ENCODE peak calls at places on chromosomes 11 and 22, in four cellular contexts. D is IMR-90, A is neuronal stem cell, B is trophoblast cell. E is an unnamed sample.

GRCh38 chr11:18669211-18669593 is 29.4 kb upstream of the TMEM86A start:
- DNase-seq in D (no peak), A (no peak), B (no peak), E (no peak)

GRCh38 chr11:44626645-44627044 is 61.2 kb downstream of the CD82 start:
- DNase-seq in D (no peak), A (no peak), B (no peak), E (no peak)

GRCh38 chr11:763073-763463 is 14.2 kb downstream of the GATD1 start:
- DNase-seq in D (no peak), A (no peak), B (peak; percentile 57), E (peak; percentile 67)

GRCh38 chr22:29148036-29148435 is 57.7 kb upstream of the EMID1 start:
- DNase-seq in D (no peak), A (no peak), B (no peak), E (no peak)

GRCh38 chr22:27507066-27507715 is 294.4 kb downstream of the MN1 start:
- DNase-seq in D (no peak), A (no peak), B (no peak), E (no peak)

GRCh38 chr11:128326791-128327190 is 260.6 kb downstream of the ETS1 start:
- DNase-seq in D (no peak), A (no peak), B (no peak), E (no peak)

GRCh38 chr11:123301696-123302400 is 106.8 kb upstream of the CLMP start:
- DNase-seq in D (peak; percentile 11), A (peak; percentile 73), B (peak; percentile 85), E (peak; percentile 88)

GRCh38 chr22:41576877-41577276 is 12.8 kb downstream of the PMM1 start:
- DNase-seq in D (peak; percentile 52), A (peak; percentile 39), B (peak; percentile 60), E (peak; percentile 95)

GRCh38 chr11:41053894-41054293 is 405.6 kb downstream of the LRRC4C start:
- DNase-seq in D (no peak), A (no peak), B (no peak), E (no peak)

GRCh38 chr22:42340695-42341383 is 70.4 kb upstream of the TCF20 start:
- DNase-seq in D (no peak), A (peak; percentile 50), B (no peak), E (peak; percentile 69)

GRCh38 chr11:134759855-134760254 is 347.8 kb upstream of the B3GAT1 start:
- DNase-seq in D (no peak), A (no peak), B (no peak), E (no peak)

GRCh38 chr11:15055620-15056356 is 17.6 kb upstream of the CALCB start:
- DNase-seq in D (no peak), A (no peak), B (no peak), E (no peak)

GRCh38 chr11:15199693-15200092 is 85.0 kb downstream of the INSC start:
- DNase-seq in D (peak; percentile 71), A (no peak), B (no peak), E (no peak)

GRCh38 chr11:69657911-69658605 is 17.1 kb downstream of the LTO1 start:
- DNase-seq in D (peak; percentile 33), A (peak; percentile 90), B (no peak), E (peak; percentile 88)

GRCh38 chr11:82557274-82557673 is 176.4 kb downstream of the FAM181B start:
- DNase-seq in D (no peak), A (no peak), B (no peak), E (no peak)

GRCh38 chr11:115269193-115269592 is 235.0 kb downstream of the CADM1 start:
- DNase-seq in D (no peak), A (no peak), B (no peak), E (no peak)

GRCh38 chr11:67194096-67194495 is 72.2 kb upstream of the GRK2 start:
- DNase-seq in D (no peak), A (no peak), B (peak; percentile 17), E (no peak)

GRCh38 chr11:10375280-10376048 is 70.6 kb downstream of the ADM start:
- DNase-seq in D (peak; percentile 95), A (no peak), B (no peak), E (no peak)

GRCh38 chr11:1473011-1473628 is 13.5 kb downstream of the MOB2 start:
- DNase-seq in D (no peak), A (no peak), B (no peak), E (no peak)

GRCh38 chr11:26188559-26188958 is 143.4 kb upstream of the ANO3 start:
- DNase-seq in D (peak; percentile 10), A (no peak), B (peak; percentile 6), E (no peak)

GRCh38 chr22:46968359-46968740 is 205.9 kb downstream of the TBC1D22A start:
- DNase-seq in D (no peak), A (no peak), B (no peak), E (no peak)

GRCh38 chr22:30191049-30191701 is 55.4 kb downstream of the LIF start:
- DNase-seq in D (peak; percentile 31), A (no peak), B (no peak), E (no peak)
- H2AFZ ChIP-seq in D (no peak overlapping the region), A (no peak overlapping the region), B (no peak overlapping the region), E (peak overlapping the region; percentile 53)

DNA sequence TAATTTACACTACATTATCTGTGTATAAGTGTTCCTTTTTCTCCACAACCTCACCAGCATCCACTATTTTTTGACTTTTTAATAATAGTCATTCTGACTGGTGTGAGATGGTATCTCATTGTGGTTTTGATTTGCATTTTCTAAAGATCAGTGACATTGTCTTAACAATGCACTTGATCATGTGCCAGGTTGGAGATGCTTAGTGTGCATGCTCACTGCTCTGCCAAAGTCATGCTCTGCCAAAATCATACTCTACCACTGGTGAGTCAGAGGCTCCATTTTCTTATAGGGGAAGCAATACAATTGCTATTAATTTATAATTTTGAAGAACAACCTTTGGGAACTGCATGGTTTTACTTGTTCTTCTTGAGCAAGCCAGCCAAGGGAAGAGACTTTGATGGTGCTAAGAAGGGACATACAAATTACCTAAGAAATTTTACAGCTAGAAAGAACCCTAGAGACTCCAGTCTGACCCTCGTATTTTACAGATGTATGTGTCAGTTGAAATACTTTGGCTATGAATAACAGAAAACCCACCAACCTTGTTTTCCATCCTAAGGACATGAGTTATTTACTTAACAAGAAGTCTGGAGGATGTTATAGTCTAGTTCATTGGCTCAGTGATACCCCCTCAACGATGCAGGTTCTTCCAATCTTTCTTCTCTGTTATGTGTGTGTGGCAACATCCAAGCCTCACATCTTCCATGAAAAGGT is 368.9 kb downstream of the DDX10 start:
- DNase-seq in D (peak; percentile 89), A (no peak), B (no peak), E (no peak)
- H2AFZ ChIP-seq in D (no peak overlapping the region), A (no peak overlapping the region), B (no peak overlapping the region), E (no peak overlapping the region)

GRCh38 chr11:118144869-118145268 is 7.8 kb downstream of the SCN4B start:
- DNase-seq in D (no peak), A (no peak), B (no peak), E (no peak)

GRCh38 chr11:118142809-118143208 is 9.8 kb downstream of the SCN4B start:
- DNase-seq in D (no peak), A (no peak), B (peak; percentile 46), E (no peak)

GRCh38 chr11:118143661-118144185 is 8.9 kb downstream of the SCN4B start:
- DNase-seq in D (no peak), A (no peak), B (no peak), E (no peak)

GRCh38 chr11:118145285-118146227 is 7.1 kb downstream of the SCN4B start:
- DNase-seq in D (peak; percentile 41), A (peak; percentile 85), B (peak; percentile 93), E (peak; percentile 91)

DNA sequence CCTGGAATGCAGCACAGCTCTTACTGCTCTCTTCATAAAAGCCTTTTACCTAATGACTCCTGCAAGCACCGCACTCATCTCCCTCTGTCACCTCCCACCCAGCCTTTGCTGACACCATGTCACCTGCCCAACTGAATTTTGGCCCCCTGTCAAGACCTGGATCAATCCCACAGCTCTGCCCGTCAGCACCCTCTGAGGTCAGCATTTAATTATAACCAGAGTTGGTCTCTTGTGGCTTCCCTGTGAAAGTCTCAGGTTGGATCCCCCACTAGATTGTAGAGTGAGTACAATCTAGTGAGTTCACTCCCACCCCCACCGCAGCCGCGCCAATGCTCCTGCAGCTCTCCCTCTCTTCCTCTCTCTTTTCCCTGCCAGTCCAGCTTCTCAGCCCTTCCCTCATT is 8.3 kb downstream of the SCN4B start:
- DNase-seq in D (no peak), A (no peak), B (no peak), E (no peak)
- H2AFZ ChIP-seq in D (no peak overlapping the region), A (no peak overlapping the region), B (no peak overlapping the region), E (no peak overlapping the region)

GRCh38 chr11:65111159-65111536 is 524 bp upstream of the TM7SF2 start:
- DNase-seq in D (no peak), A (no peak), B (no peak), E (no peak)

GRCh38 chr11:65112226-65112550 is 516 bp downstream of the TM7SF2 start:
- DNase-seq in D (no peak), A (no peak), B (no peak), E (peak; percentile 64)

GRCh38 chr11:65112551-65113360 is 1.1 kb downstream of the TM7SF2 start:
- DNase-seq in D (peak; percentile 27), A (no peak), B (peak; percentile 50), E (peak; percentile 78)

GRCh38 chr11:65110354-65110861 is 1.3 kb upstream of the TM7SF2 start:
- DNase-seq in D (peak; percentile 74), A (peak; percentile 85), B (peak; percentile 93), E (peak; percentile 93)

DNA sequence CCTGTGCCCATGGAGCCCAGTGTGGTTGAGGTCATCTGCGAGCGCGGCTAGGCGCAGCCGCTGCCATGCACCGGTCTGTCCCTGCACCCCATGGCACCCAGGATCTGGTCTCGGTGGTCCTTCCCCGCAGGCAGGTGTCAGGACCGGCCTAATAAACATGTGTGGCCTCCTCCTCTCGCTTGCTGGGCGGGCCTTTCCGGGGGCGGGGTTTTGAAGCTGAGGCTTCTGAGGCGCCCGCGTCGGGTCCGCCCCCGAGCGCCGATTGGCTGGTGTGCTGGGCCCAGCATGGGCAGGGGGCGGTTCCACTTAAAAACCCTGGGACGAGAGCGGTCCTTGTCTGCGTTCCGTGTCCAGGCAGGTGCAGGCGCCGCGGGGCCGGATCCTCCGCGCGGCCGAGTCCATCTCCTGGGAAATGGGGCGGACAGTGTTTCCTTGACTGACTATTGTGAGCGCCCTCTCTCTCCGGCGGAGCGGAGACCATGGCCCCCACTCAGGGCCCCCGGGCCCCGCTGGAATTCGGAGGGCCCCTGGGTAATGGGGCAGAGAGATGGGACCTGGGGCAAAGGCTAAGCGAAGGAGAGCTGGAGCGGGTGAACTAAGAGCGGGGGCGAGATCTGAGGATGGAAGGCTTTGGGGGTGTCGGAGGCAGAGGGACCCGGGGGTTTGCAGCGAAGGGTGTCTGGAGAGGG is at the start of gene TM7SF2:
- DNase-seq in D (peak; percentile 86), A (peak; percentile 93), B (peak; percentile 95), E (peak; percentile 99)
- H2AFZ ChIP-seq in D (peak within 1 kb of the TSS; percentile 95), A (peak within 1 kb of the TSS; percentile 89), B (peak within 1 kb of the TSS; percentile 51), E (no peak within 1 kb of the TSS)

GRCh38 chr11:16713594-16713993 is 24.9 kb upstream of the C11orf58 start:
- DNase-seq in D (no peak), A (no peak), B (no peak), E (no peak)
- H2AFZ ChIP-seq in D (no peak overlapping the region), A (no peak overlapping the region), B (no peak overlapping the region), E (no peak overlapping the region)

DNA sequence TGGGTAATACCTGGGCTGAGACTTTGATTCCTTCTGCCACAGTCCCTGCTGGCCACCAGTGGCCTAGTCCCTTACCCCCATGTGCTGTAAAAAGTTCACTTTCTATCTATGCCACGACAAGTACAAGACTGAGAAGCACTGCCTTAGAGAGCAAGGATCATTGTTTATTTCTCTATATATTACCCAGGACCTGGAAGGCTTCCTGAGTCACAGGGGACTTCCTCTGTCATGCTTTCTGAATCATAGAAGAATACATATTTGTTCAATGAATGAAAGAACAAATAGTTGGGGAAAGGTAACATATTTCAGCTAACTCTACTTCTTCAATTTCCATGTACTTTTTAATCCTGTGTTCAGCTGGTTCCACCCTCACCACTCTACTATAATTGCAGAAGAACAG is 5.5 kb upstream of the SYT9 start:
- DNase-seq in D (no peak), A (no peak), B (peak; percentile 23), E (no peak)
- H2AFZ ChIP-seq in D (no peak overlapping the region), A (no peak overlapping the region), B (no peak overlapping the region), E (no peak overlapping the region)